ENCODE peak calls at places on chromosomes 4 and X, in six cellular contexts. F, G, D, L, J and N are unnamed samples.

GRCh38 chr4:183323295-183323694 is 1.1 kb upstream of the CLDN24 start:
- DNase-seq in F (no peak), G (no peak), D (no peak), L (no peak), J (no peak), N (no peak)

GRCh38 chr4:110163327-110164070 is 34.9 kb downstream of the ELOVL6 start:
- DNase-seq in F (no peak), G (no peak), D (no peak), L (no peak), J (no peak), N (no peak)

GRCh38 chr4:168643083-168643795 is 146.4 kb downstream of the PALLD start:
- DNase-seq in F (no peak), G (no peak), D (no peak), L (no peak), J (no peak), N (no peak)

GRCh38 chrX:21373637-21374162 is 518 bp upstream of the CNKSR2 start:
- DNase-seq in F (peak), G (no peak), D (peak), L (no peak), J (no peak), N (no peak)

GRCh38 chrX:154002215-154002719 is 17.4 kb downstream of the IRAK1 start:
- DNase-seq in F (no peak), G (no peak), D (peak), L (no peak), J (no peak), N (no peak)

GRCh38 chrX:123331349-123331748 is 147.3 kb downstream of the GRIA3 start:
- DNase-seq in F (no peak), G (no peak), D (no peak), L (no peak), J (no peak), N (no peak)

GRCh38 chr4:108900018-108900417 is 137.2 kb upstream of the ETNPPL start:
- DNase-seq in F (no peak), G (no peak), D (no peak), L (no peak), J (no peak), N (no peak)

GRCh38 chr4:13522282-13523104 is 21.8 kb downstream of the NKX3-2 start:
- DNase-seq in F (peak), G (no peak), D (no peak), L (no peak), J (peak), N (no peak)

GRCh38 chr4:161642708-161643107 is 521.1 kb downstream of the FSTL5 start:
- DNase-seq in F (no peak), G (no peak), D (no peak), L (no peak), J (no peak), N (peak)

GRCh38 chr4:112082954-112083586 is 62.2 kb upstream of the FAM241A start:
- DNase-seq in F (no peak), G (no peak), D (no peak), L (no peak), J (no peak), N (no peak)

GRCh38 chr4:3071811-3072210 is 2.5 kb downstream of the HTT-AS start:
- DNase-seq in F (no peak), G (no peak), D (no peak), L (no peak), J (no peak), N (no peak)